ENCODE peak calls at places on chromosomes 13 and 19, in five cellular contexts. Y is transverse colon, J is brain microvascular endothelial cell, I is bronchial epithelial cell, C is uterus. B is an unnamed sample.

GRCh38 chr19:8451885-8452284 is 7.1 kb downstream of the HNRNPM start:
- DNase-seq in Y (no peak), J (peak; percentile 30), I (peak; percentile 89), C (no peak), B (no peak)

GRCh38 chr19:16117594-16118033 is 5.9 kb downstream of the RAB8A start:
- DNase-seq in Y (peak; percentile 51), J (no peak), I (no peak), C (no peak), B (peak; percentile 77)

GRCh38 chr19:48752511-48753365 is at the start of gene FUT1:
- DNase-seq in Y (peak; percentile 76), J (no peak), I (peak; percentile 85), C (no peak), B (peak; percentile 35)

GRCh38 chr19:14393303-14393702 is 12.1 kb downstream of the ADGRE5 start:
- DNase-seq in Y (no peak), J (no peak), I (no peak), C (no peak), B (no peak)

GRCh38 chr19:14505488-14506239 is 9.7 kb upstream of the GIPC1 start:
- DNase-seq in Y (peak; percentile 79), J (peak; percentile 70), I (peak; percentile 90), C (no peak), B (no peak)

GRCh38 chr13:35343417-35343816 is 133.1 kb downstream of the MAB21L1 start:
- DNase-seq in Y (no peak), J (no peak), I (no peak), C (no peak), B (no peak)

GRCh38 chr19:35592226-35592625 is 6.3 kb downstream of the PMIS2 start:
- DNase-seq in Y (no peak), J (no peak), I (peak; percentile 56), C (no peak), B (no peak)

GRCh38 chr13:79128158-79128557 is 277.9 kb downstream of the RBM26 start:
- DNase-seq in Y (no peak), J (peak; percentile 6), I (peak; percentile 98), C (no peak), B (no peak)

GRCh38 chr19:29665826-29666633 is 769 bp downstream of the PLEKHF1 start:
- DNase-seq in Y (peak; percentile 41), J (peak; percentile 11), I (no peak), C (peak; percentile 68), B (no peak)

GRCh38 chr19:21483589-21484170 is 21.7 kb upstream of the ZNF429 start:
- DNase-seq in Y (peak; percentile 51), J (no peak), I (no peak), C (peak; percentile 63), B (peak; percentile 62)

GRCh38 chr13:45102136-45102802 is 18.0 kb upstream of the GTF2F2 start:
- DNase-seq in Y (no peak), J (no peak), I (no peak), C (no peak), B (no peak)

GRCh38 chr19:31139871-31140505 is 209.2 kb downstream of the TSHZ3 start:
- DNase-seq in Y (no peak), J (peak; percentile 85), I (peak; percentile 79), C (no peak), B (no peak)

GRCh38 chr19:12293771-12294307 is 844 bp downstream of the ZNF44 start:
- DNase-seq in Y (peak; percentile 92), J (peak; percentile 28), I (peak; percentile 58), C (peak; percentile 55), B (peak; percentile 72)

GRCh38 chr19:3095375-3096191 is 1.4 kb downstream of the GNA11 start:
- DNase-seq in Y (peak; percentile 50), J (no peak), I (peak; percentile 10), C (no peak), B (peak; percentile 52)

GRCh38 chr19:11387154-11388034 is 3.3 kb upstream of the EPOR start:
- DNase-seq in Y (no peak), J (no peak), I (no peak), C (no peak), B (no peak)

GRCh38 chr19:35896643-35897040 is 3.7 kb downstream of the NFKBID start:
- DNase-seq in Y (no peak), J (no peak), I (no peak), C (no peak), B (no peak)

GRCh38 chr13:55999709-56000108 is 1141.0 kb upstream of the PRR20A start:
- DNase-seq in Y (no peak), J (no peak), I (no peak), C (no peak), B (no peak)

GRCh38 chr19:33297401-33298145 is 4.8 kb downstream of the CEBPA start:
- DNase-seq in Y (no peak), J (no peak), I (no peak), C (peak; percentile 10), B (no peak)

GRCh38 chr13:66996503-66996902 is 233.6 kb downstream of the PCDH9 start:
- DNase-seq in Y (no peak), J (no peak), I (peak; percentile 28), C (no peak), B (no peak)

DNA sequence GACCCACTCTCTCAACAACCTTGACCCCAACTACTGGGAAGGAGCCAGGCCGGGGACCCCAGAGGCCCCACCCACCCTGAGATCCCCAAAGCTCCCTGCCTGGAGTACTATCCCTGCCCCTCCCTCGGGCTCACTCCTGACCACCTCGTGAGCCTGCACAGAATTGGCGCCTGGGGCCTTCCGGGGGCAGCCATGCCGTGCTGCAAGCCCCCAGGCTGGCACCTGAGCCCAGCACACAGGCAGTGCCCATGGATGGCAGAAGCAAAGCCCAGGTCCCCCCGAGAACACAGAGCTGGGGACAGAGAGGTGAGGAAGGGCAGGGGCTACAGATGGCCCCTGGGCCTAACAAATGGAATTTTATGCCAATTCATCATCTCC is 13.9 kb downstream of the LSM4 start:
- DNase-seq in Y (no peak), J (no peak), I (no peak), C (no peak), B (no peak)
- H3K36me3 ChIP-seq in Y (no peaks in the 10 kb centered on the region), J (peaks cover 10% of the 10 kb centered on the region), I (peaks cover 23% of the 10 kb centered on the region), C (no peaks in the 10 kb centered on the region), B (peaks cover 21% of the 10 kb centered on the region)

GRCh38 chr19:1221904-1222255 is 15.9 kb downstream of the CBARP start:
- DNase-seq in Y (no peak), J (no peak), I (no peak), C (no peak), B (no peak)

GRCh38 chr19:1224047-1224825 is 13.6 kb downstream of the CBARP start:
- DNase-seq in Y (no peak), J (no peak), I (no peak), C (no peak), B (no peak)

GRCh38 chr19:1222394-1222793 is 15.4 kb downstream of the CBARP start:
- DNase-seq in Y (no peak), J (no peak), I (no peak), C (no peak), B (no peak)

GRCh38 chr19:1224847-1225246 is 13.0 kb downstream of the CBARP start:
- DNase-seq in Y (no peak), J (no peak), I (no peak), C (no peak), B (no peak)

DNA sequence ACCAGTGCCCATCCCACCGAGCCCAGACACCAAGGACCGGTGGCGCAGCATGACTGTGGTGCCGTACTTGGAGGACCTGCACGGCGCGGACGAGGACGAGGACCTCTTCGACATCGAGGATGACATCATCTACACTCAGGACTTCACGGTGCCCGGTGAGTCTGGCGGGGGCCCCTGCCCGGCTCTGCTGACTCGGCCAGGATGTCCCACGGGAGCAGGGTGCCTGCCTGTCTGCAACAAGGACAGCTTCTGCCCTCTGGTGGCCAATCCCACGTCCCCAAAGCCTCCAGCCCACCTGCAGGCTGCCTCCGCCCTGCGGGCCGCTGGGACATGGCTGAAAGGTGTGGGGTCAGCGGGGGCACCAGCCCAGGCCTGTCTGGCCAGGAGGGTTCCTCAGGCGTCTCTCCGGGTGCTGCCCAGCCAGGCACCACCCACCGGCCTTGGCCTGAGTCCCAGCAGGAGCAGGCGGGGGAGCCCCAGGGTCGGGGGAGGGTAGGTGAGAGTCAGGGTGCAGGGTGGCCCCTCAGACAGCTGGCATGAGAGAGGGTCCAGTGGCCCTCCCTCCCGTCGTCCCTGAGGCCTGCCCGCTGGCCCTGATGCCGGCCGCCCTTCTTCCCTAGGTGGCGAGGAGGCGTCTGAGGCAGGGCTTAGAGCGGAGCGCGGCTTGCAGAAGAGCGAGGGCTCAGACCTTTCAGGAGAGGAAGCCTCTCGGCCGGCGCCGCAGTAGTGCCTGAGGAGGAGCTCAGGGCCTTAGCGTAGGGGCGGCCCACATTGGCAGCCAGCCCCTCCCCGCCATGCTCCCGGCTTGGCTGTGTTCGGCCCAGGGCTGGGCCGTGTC is 14.6 kb downstream of the CBARP start:
- DNase-seq in Y (no peak), J (no peak), I (peak; percentile 26), C (no peak), B (no peak)
- TF ChIP-seq CTCF in Y (peak; percentile 30), J (peak; percentile 72), I (peak; percentile 67), C (no peak), B (peak; percentile 55)

DNA sequence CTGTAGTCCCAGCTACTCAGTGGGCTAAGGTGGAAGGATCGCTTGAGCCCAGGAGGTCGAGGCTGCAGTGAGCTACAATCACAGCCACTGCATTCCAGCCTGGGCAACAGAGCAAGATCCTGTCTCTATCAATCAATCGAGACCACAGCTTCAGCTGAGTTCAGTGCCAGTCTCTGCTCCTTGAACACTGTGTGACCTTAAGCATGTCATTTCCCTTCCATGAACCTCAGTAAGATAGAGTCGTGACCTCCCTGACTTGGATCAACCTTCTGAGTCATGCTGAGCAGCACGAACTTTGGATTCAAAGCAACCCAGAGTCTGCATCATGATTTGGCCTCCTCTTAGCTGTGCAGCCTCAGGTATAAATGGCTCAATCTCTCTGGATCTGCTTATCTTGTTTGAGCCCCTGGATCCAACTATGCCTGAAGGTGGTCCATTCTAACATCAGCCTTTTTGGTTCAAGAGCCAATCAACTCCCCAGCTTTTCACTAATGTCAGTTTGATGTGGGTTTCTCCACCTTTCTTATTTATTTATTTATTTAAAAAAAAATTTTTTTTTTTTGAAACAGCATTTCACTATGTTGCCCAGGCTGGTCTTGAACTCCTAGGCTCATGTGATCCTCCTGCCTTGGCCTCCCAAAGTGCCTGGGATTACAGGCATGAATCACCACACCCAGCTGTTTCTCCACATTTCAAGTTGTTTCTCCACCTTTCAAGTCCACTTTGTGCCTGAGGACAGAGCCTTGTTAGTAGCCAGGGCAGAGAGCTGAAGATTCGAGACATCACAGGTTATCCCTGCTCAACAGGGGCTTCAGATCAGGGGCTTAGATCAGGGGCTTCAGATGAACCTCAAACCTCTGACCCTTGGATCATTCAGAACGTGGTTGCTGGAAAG is 26.4 kb downstream of the PTPRS start:
- DNase-seq in Y (no peak), J (no peak), I (peak; percentile 13), C (no peak), B (no peak)
- H3K27me3 ChIP-seq in Y (no peaks in the 10 kb centered on the region), J (no peaks in the 10 kb centered on the region), I (no peaks in the 10 kb centered on the region), C (no peaks in the 10 kb centered on the region), B (no peaks in the 10 kb centered on the region)

DNA sequence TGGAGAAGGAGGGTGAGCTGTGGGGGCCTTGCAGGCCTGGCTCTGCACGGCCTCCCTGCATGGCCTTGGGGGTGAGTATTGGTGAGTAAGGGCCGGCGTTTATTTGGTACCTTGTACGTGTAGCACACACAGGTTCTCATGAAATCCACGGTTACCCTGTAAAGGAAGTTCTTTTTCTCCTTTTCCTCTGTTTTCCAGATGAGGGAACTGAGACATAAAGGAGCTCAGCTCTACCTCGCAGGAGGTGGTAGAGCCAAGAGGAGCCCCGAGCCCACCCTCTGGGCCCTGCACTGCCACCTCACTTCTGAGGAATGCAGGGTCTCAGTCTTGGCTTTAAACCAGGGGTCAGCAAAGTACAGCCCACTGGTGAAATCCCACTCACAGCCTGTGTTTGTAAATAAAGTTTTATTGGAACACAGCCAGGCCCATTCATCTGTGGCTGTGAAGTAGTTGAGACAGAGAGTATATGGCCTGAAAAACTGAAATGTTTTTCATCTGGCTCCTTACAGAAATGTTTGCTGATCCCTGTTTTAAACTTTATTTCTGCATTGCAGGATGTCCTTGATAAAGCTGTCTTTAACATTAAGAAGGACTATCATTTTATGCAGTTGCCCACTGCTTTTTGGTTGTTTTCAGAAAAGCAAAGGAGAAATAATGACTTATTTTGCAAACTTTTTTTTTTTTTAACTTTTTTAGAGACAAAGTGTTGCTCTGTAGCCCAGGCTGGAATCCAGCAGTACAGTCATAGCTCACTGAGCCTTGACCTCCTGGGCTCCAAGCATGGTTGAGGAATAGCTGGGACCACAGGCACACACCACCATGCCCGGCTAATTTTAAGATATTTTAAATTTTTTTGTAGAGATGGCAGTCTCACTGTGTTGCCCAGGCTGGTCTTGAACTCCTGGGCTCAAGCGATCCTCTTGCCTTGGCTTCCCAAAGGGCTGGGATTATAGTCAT is 6.4 kb downstream of the EPN1 start:
- DNase-seq in Y (no peak), J (no peak), I (no peak), C (no peak), B (no peak)
- H3K36me3 ChIP-seq in Y (peaks cover 20% of the 10 kb centered on the region), J (peaks cover 55% of the 10 kb centered on the region), I (peaks cover 42% of the 10 kb centered on the region), C (no peaks in the 10 kb centered on the region), B (peaks cover 48% of the 10 kb centered on the region)

B was measured in GM06990.